ENCODE peak calls at places on chromosomes 5 and 9, in nine cellular contexts. S is gastrocnemius medialis, Z is H1, K is tibial nerve, O is uterus, M is ovary, R is IMR-90, H is upper lobe of left lung, Q is stomach. G is an unnamed sample. For H3K4me1 and H3K27me3, the result is how much of the 10 kb centered on the place peaks cover.

GRCh38 chr9:15999422-16000339 is 446.8 kb downstream of the CCDC171 start:
- DNase-seq in S (no peak), Z (no peak), K (no peak), O (peak), M (no peak), R (peak), H (no peak), Q (no peak), G (peak)

GRCh38 chr9:37639109-37639748 is 11.5 kb upstream of the FRMPD1 start:
- DNase-seq in S (no peak), Z (no peak), K (no peak), O (no peak), M (no peak), R (peak), H (no peak), Q (no peak), G (no peak)

GRCh38 chr9:137453643-137454081 is 5.5 kb downstream of the NSMF start:
- DNase-seq in S (peak), Z (peak), K (peak), O (peak), M (peak), R (peak), H (peak), Q (peak), G (peak)

GRCh38 chr9:99255651-99256050 is 33.6 kb downstream of the SEC61B start:
- DNase-seq in S (no peak), Z (no peak), K (no peak), O (no peak), M (no peak), R (no peak), H (no peak), Q (no peak), G (no peak)

GRCh38 chr5:71014186-71014585 is 11.0 kb downstream of the NAIP start:
- DNase-seq in S (no peak), Z (no peak), K (no peak), O (no peak), M (no peak), R (no peak), H (no peak), Q (no peak), G (no peak)

GRCh38 chr5:16880547-16880946 is 55.5 kb downstream of the MYO10 start:
- DNase-seq in S (no peak), Z (no peak), K (no peak), O (no peak), M (no peak), R (no peak), H (no peak), Q (no peak), G (no peak)

GRCh38 chr9:306907-307306 is 92.2 kb downstream of the DOCK8 start:
- DNase-seq in S (no peak), Z (no peak), K (no peak), O (no peak), M (no peak), R (no peak), H (peak), Q (peak), G (no peak)

GRCh38 chr5:134506054-134507039 is 19.1 kb upstream of the JADE2 start:
- DNase-seq in S (peak), Z (peak), K (no peak), O (peak), M (peak), R (no peak), H (peak), Q (peak), G (peak)

GRCh38 chr9:135671591-135672041 is 8.5 kb downstream of the LCN9 start:
- DNase-seq in S (no peak), Z (peak), K (no peak), O (no peak), M (no peak), R (no peak), H (no peak), Q (no peak), G (no peak)

GRCh38 chr5:148072207-148072606 is 8.4 kb downstream of the SPINK5 start:
- DNase-seq in S (no peak), Z (no peak), K (no peak), O (no peak), M (no peak), R (no peak), H (no peak), Q (no peak), G (no peak)

GRCh38 chr9:97848582-97849237 is 4.3 kb upstream of the FOXE1 start:
- DNase-seq in S (no peak), Z (no peak), K (no peak), O (no peak), M (no peak), R (peak), H (peak), Q (no peak), G (peak)

GRCh38 chr9:95839012-95839411 is 36.5 kb upstream of the ERCC6L2 start:
- DNase-seq in S (no peak), Z (no peak), K (no peak), O (no peak), M (no peak), R (no peak), H (no peak), Q (no peak), G (no peak)

GRCh38 chr9:34644766-34645314 is 1.6 kb upstream of the GALT start:
- DNase-seq in S (no peak), Z (no peak), K (no peak), O (no peak), M (no peak), R (no peak), H (no peak), Q (no peak), G (no peak)
- TF ChIP-seq POLR2A in S (no peak), Z (no peak), K (no peak), O (no peak), M (no peak), R (no peak), H (no peak), Q (no peak), G (no peak)

GRCh38 chr5:74342948-74343682 is 297.4 kb downstream of the ENC1 start:
- DNase-seq in S (no peak), Z (no peak), K (no peak), O (no peak), M (no peak), R (peak), H (no peak), Q (no peak), G (no peak)
- H3K4me1 ChIP-seq in S (under half), Z (under half), K (under half), O (under half), M (under half), R (under half), H (under half), Q (under half), G (under half)

GRCh38 chr9:1919229-1919628 is 95.9 kb upstream of the SMARCA2 start:
- DNase-seq in S (no peak), Z (no peak), K (no peak), O (no peak), M (no peak), R (no peak), H (no peak), Q (no peak), G (no peak)
- H3K27me3 ChIP-seq in S (under half), Z (under half), K (under half), O (under half), M (under half), R (under half), H (under half), Q (under half), G (under half)

DNA sequence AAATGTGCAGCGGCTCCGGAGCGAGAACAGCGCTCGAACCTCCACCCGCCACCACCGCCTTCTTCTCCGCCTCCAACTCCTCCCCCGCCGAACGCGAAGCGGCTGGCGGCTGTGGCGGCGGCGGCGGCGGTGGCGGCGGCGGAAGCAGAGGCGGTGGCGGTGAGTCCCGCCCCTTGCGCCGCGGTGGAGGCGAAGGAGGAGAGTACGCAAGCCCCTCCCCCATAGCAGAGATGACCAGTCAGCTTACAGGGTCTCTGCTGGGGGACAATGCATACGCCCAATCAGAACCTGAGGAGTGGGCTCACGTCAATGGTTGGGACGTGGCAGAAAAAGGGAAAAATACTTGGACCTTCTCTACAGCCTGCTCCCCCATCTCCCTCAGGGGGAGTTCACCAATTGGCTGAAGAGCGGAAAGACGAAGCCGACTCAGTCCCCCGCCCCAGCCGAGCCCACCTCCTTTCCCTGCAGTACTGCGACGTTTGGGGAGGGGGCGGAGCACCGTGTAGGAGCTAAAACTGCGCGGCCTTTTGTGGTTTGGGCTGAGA is at the start of gene PJA2:
- DNase-seq in S (peak), Z (peak), K (peak), O (peak), M (peak), R (peak), H (peak), Q (peak), G (peak)
- TF ChIP-seq POLR2A in S (peak), Z (no peak), K (peak), O (peak), M (peak), R (no peak), H (peak), Q (peak), G (peak)